ENCODE peak calls at places on chromosomes 2 and 18, in four cellular contexts. C, O, P and S are unnamed samples.
A peak's percentile ranks its signal among the peaks of the same experiment; 100 is the strongest.

GRCh38 chr18:848062-848795 is 36.2 kb upstream of the YES1 start:
- DNase-seq in C (no peak), O (no peak), P (no peak), S (no peak)

GRCh38 chr2:207317358-207317984 is 151.7 kb upstream of the KLF7 start:
- DNase-seq in C (no peak), O (no peak), P (no peak), S (no peak)

GRCh38 chr18:22643731-22644130 is 226.0 kb upstream of the CTAGE1 start:
- DNase-seq in C (peak; percentile 80), O (no peak), P (no peak), S (no peak)

GRCh38 chr2:196481323-196481695 is 158.2 kb upstream of the CCDC150 start:
- DNase-seq in C (peak; percentile 26), O (no peak), P (no peak), S (peak; percentile 75)

GRCh38 chr2:213751446-213751845 is 467.2 kb downstream of the SPAG16 start:
- DNase-seq in C (no peak), O (no peak), P (no peak), S (no peak)

GRCh38 chr2:88442501-88442900 is 10.0 kb downstream of the FOXI3 start:
- DNase-seq in C (no peak), O (no peak), P (no peak), S (no peak)

GRCh38 chr2:100941646-100942240 is 60.3 kb upstream of the RPL31 start:
- DNase-seq in C (peak; percentile 25), O (no peak), P (no peak), S (no peak)

GRCh38 chr18:63271881-63272299 is 47.7 kb downstream of the BCL2 start:
- DNase-seq in C (no peak), O (no peak), P (no peak), S (no peak)

GRCh38 chr2:125710561-125710960 is 945.4 kb upstream of the GYPC start:
- DNase-seq in C (no peak), O (no peak), P (no peak), S (no peak)

GRCh38 chr2:207896525-207897295 is 127.0 kb upstream of the FZD5 start:
- DNase-seq in C (no peak), O (no peak), P (no peak), S (no peak)

GRCh38 chr18:61946449-61946848 is 53.6 kb upstream of the RNF152 start:
- DNase-seq in C (peak; percentile 86), O (no peak), P (no peak), S (no peak)

GRCh38 chr2:192155521-192156118 is 39.1 kb downstream of the TMEFF2 start:
- DNase-seq in C (no peak), O (no peak), P (no peak), S (peak; percentile 52)

GRCh38 chr2:223306371-223306770 is 254.4 kb downstream of the KCNE4 start:
- DNase-seq in C (no peak), O (no peak), P (no peak), S (no peak)

GRCh38 chr18:70454705-70455322 is 166.0 kb downstream of the SOCS6 start:
- DNase-seq in C (peak; percentile 39), O (no peak), P (no peak), S (peak; percentile 42)